ENCODE peak calls at places on chromosomes 1 and 21, in eight cellular contexts. G is tibial artery; P is spleen; O is RWPE2; D is IMR-90; X is CD8-positive, alpha-beta memory T cell; E is right atrium auricular region; S is AG04450. Y is an unnamed sample. For H3K27me3, the result is how much of the 10 kb centered on the place peaks cover.

GRCh38 chr1:77322061-77322900 is 40.5 kb downstream of the AK5 start:
- DNase-seq in G (no peak), P (no peak), O (peak), D (peak), X (no peak), E (no peak), S (peak), Y (no peak)

GRCh38 chr21:38400195-38400695 is 98.0 kb downstream of the ERG start:
- DNase-seq in G (no peak), P (no peak), O (no peak), D (no peak), X (no peak), E (no peak), S (no peak), Y (no peak)

GRCh38 chr1:170592591-170593111 is 60.7 kb downstream of the GORAB start:
- DNase-seq in G (no peak), P (no peak), O (no peak), D (no peak), X (no peak), E (no peak), S (no peak), Y (no peak)

GRCh38 chr1:17460265-17460664 is 20.8 kb upstream of the RCC2 start:
- DNase-seq in G (no peak), P (no peak), O (peak), D (no peak), X (no peak), E (no peak), S (no peak), Y (no peak)

GRCh38 chr1:51952638-51953037 is 37.9 kb downstream of the RAB3B start:
- DNase-seq in G (no peak), P (no peak), O (no peak), D (no peak), X (no peak), E (no peak), S (no peak), Y (no peak)

GRCh38 chr1:201790261-201790660 is 38.7 kb upstream of the IPO9 start:
- DNase-seq in G (peak), P (no peak), O (no peak), D (peak), X (no peak), E (peak), S (no peak), Y (no peak)

GRCh38 chr1:93670141-93670540 is 11.5 kb downstream of the BCAR3 start:
- DNase-seq in G (no peak), P (no peak), O (no peak), D (peak), X (no peak), E (peak), S (no peak), Y (no peak)

GRCh38 chr1:65343286-65343685 is 33.9 kb downstream of the DNAJC6 start:
- DNase-seq in G (no peak), P (no peak), O (no peak), D (peak), X (no peak), E (no peak), S (no peak), Y (no peak)

GRCh38 chr1:210654176-210654786 is 325.6 kb downstream of the HHAT start:
- DNase-seq in G (no peak), P (no peak), O (no peak), D (no peak), X (no peak), E (no peak), S (no peak), Y (no peak)

GRCh38 chr1:5661196-5662130 is 330.8 kb downstream of the NPHP4 start:
- DNase-seq in G (no peak), P (no peak), O (no peak), D (no peak), X (no peak), E (no peak), S (no peak), Y (peak)

GRCh38 chr1:107529511-107530149 is 388.8 kb downstream of the NTNG1 start:
- DNase-seq in G (no peak), P (no peak), O (no peak), D (peak), X (no peak), E (no peak), S (no peak), Y (no peak)

GRCh38 chr1:59391216-59392179 is 94.6 kb downstream of the FGGY start:
- DNase-seq in G (no peak), P (no peak), O (no peak), D (no peak), X (no peak), E (no peak), S (no peak), Y (no peak)

GRCh38 chr1:162206300-162206699 is 136.8 kb downstream of the NOS1AP start:
- DNase-seq in G (no peak), P (no peak), O (no peak), D (no peak), X (no peak), E (no peak), S (no peak), Y (no peak)

GRCh38 chr1:210899676-210900075 is 234.3 kb downstream of the KCNH1 start:
- DNase-seq in G (no peak), P (no peak), O (no peak), D (no peak), X (no peak), E (no peak), S (no peak), Y (no peak)

GRCh38 chr1:193115629-193116227 is 6.1 kb upstream of the CDC73 start:
- DNase-seq in G (no peak), P (no peak), O (peak), D (peak), X (no peak), E (no peak), S (peak), Y (no peak)

GRCh38 chr1:194378517-194378916 is 1192.1 kb upstream of the B3GALT2 start:
- DNase-seq in G (no peak), P (no peak), O (no peak), D (peak), X (no peak), E (no peak), S (no peak), Y (no peak)

GRCh38 chr1:206691604-206692003 is 6.9 kb downstream of the MAPKAPK2 start:
- DNase-seq in G (no peak), P (no peak), O (no peak), D (peak), X (no peak), E (no peak), S (no peak), Y (no peak)

GRCh38 chr1:117657031-117657430 is 51.2 kb downstream of the TENT5C start:
- DNase-seq in G (no peak), P (no peak), O (no peak), D (peak), X (peak), E (no peak), S (peak), Y (no peak)

GRCh38 chr1:76901158-76901767 is 34.0 kb downstream of the ST6GALNAC5 start:
- DNase-seq in G (no peak), P (no peak), O (no peak), D (peak), X (no peak), E (no peak), S (peak), Y (no peak)

GRCh38 chr1:45722809-45723208 is 27.6 kb downstream of the IPP start:
- DNase-seq in G (no peak), P (no peak), O (no peak), D (peak), X (no peak), E (no peak), S (no peak), Y (no peak)

GRCh38 chr1:26408604-26409003 is 2.0 kb upstream of the LIN28A start:
- DNase-seq in G (peak), P (peak), O (no peak), D (peak), X (peak), E (peak), S (peak), Y (peak)

GRCh38 chr1:48405400-48405799 is 66.6 kb downstream of the SPATA6 start:
- DNase-seq in G (no peak), P (no peak), O (no peak), D (peak), X (no peak), E (no peak), S (no peak), Y (no peak)

GRCh38 chr1:6105218-6105679 is 59.6 kb downstream of the KCNAB2 start:
- DNase-seq in G (no peak), P (peak), O (no peak), D (no peak), X (peak), E (no peak), S (no peak), Y (no peak)

GRCh38 chr1:240998024-240998423 is 359.0 kb downstream of the RGS7 start:
- DNase-seq in G (no peak), P (no peak), O (no peak), D (no peak), X (no peak), E (no peak), S (no peak), Y (no peak)

GRCh38 chr1:178450871-178451270 is 45.9 kb downstream of the CLEC20A start:
- DNase-seq in G (no peak), P (no peak), O (no peak), D (peak), X (no peak), E (no peak), S (no peak), Y (no peak)
- H3K27ac ChIP-seq in G (no peak), P (no peak), O (no peak), D (no peak), X (no peak), E (no peak), S (no peak), Y (no peak)

GRCh38 chr1:75127916-75128717 is 6.1 kb upstream of the LHX8 start:
- DNase-seq in G (no peak), P (no peak), O (no peak), D (no peak), X (no peak), E (no peak), S (no peak), Y (no peak)
- H3K27me3 ChIP-seq in G (under half), P (half or more), O (half or more), D (half or more), X (under half), E (under half), S (half or more), Y (half or more)

DNA sequence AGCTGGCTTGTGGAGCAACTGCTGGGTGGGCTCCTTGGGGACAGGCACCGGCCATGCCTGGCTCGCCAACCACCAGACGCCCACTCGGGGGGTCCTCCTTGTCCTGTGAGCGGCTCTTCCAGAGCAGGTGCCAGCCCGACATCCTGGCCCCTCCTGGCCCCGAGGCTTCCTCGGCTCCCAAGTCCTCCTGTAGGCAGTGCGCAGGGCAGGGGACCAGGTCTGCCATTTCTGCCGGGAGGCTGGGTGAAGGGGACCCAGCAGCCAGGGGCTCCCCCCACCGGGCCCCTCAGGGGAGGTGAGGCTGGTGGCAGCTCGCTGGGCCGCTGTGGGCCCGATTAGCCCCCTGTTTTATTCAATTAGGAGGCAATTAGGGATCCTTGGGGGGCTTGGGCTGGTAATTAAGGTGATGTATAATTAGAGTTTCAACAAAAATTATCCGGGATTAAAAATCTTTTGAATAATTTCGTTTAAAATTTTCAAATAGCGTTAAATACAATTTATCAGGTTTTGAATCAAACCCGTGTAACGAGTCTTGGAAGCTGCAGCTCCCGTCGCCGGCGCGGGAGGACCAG is 4.0 kb downstream of the PRDM16 start:
- DNase-seq in G (no peak), P (no peak), O (no peak), D (no peak), X (no peak), E (no peak), S (no peak), Y (no peak)
- H3K4me3 ChIP-seq in G (peak), P (no peak), O (no peak), D (no peak), X (no peak), E (no peak), S (no peak), Y (no peak)

GRCh38 chr21:15063081-15063820 is 1.5 kb downstream of the NRIP1 start:
- DNase-seq in G (no peak), P (no peak), O (no peak), D (peak), X (no peak), E (no peak), S (no peak), Y (no peak)
- H3K27ac ChIP-seq in G (peak), P (peak), O (peak), D (peak), X (peak), E (peak), S (no peak), Y (no peak)

GRCh38 chr1:113247805-113248204 is 142.5 kb upstream of the MAGI3 start:
- DNase-seq in G (no peak), P (no peak), O (no peak), D (no peak), X (no peak), E (no peak), S (no peak), Y (no peak)

GRCh38 chr1:113248494-113248893 is 141.8 kb upstream of the MAGI3 start:
- DNase-seq in G (no peak), P (no peak), O (no peak), D (no peak), X (no peak), E (no peak), S (no peak), Y (no peak)

GRCh38 chr1:113246929-113247328 is 143.4 kb upstream of the MAGI3 start:
- DNase-seq in G (no peak), P (no peak), O (no peak), D (no peak), X (no peak), E (no peak), S (no peak), Y (no peak)

GRCh38 chr1:113250161-113250560 is 140.2 kb upstream of the MAGI3 start:
- DNase-seq in G (no peak), P (no peak), O (no peak), D (no peak), X (no peak), E (no peak), S (no peak), Y (no peak)

DNA sequence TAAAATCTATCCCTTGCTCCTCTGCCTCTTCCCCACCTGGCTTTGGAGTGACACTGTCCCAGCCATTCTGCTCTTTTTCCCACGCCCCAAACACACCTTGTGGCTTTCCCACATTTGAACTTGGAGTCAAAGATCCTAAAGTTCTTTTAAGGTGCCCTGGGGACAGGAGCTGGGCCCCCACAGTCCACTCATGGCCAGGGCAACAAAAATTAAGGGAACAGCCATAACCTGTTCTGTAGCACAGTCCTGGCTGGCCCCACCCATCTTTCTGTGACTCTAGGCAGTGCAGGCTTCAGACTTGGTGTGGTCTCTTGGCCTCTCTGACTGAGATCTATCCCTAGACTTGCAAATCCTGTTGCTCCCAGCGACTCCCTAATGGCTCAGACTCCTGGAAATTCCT is 143.0 kb upstream of the MAGI3 start:
- DNase-seq in G (no peak), P (no peak), O (no peak), D (no peak), X (no peak), E (no peak), S (no peak), Y (no peak)
- H3K27me3 ChIP-seq in G (under half), P (under half), O (under half), D (under half), X (under half), E (under half), S (under half), Y (under half)